ENCODE peak calls at places on chromosomes 12 and 14, in ten cellular contexts. O is HTR-8/SVneo; I is neural progenitor cell; C is AG08395; F is HFF-Myc; L is stimulated activated CD8-positive, alpha-beta memory T cell treated with anti-CD3 and anti-CD28 coated beads, Interleukin-4, amount 100 ng/mL, for 24 hours; K is T follicular helper cell; U is A549; Y is HFFc6; M is activated CD8-positive, alpha-beta memory T cell treated with anti-CD3 and anti-CD28 coated beads for 24 hours. D is an unnamed sample.

GRCh38 chr12:58346032-58346632 is 404.8 kb downstream of the ATP23 start:
- DNase-seq in M (no peak), O (peak), K (no peak), Y (peak), L (no peak), U (peak), I (peak), C (peak), F (no peak), D (peak)

GRCh38 chr12:2794261-2794735 is 472 bp upstream of the FKBP4 start:
- DNase-seq in U (no peak), K (no peak), F (no peak), M (peak), I (no peak), C (peak), O (no peak), L (peak), Y (peak), D (no peak)

GRCh38 chr12:55057466-55057865 is 37.7 kb downstream of the NEUROD4 start:
- DNase-seq in L (no peak), M (no peak), Y (no peak), K (no peak), F (no peak), O (no peak), C (no peak), U (no peak), I (no peak), D (no peak)

GRCh38 chr12:1630081-1630826 is 1.2 kb downstream of the WNT5B start:
- DNase-seq in F (no peak), K (no peak), O (no peak), M (peak), C (peak), L (no peak), Y (no peak), U (peak), I (peak), D (peak)

GRCh38 chr12:125069616-125070015 is 4.4 kb downstream of the AACS start:
- DNase-seq in F (no peak), Y (no peak), C (no peak), M (no peak), L (no peak), K (no peak), U (no peak), I (no peak), O (no peak), D (no peak)

GRCh38 chr14:66228267-66228970 is 257.8 kb upstream of the CCDC196 start:
- DNase-seq in C (no peak), K (no peak), M (no peak), I (no peak), L (no peak), O (no peak), F (peak), Y (no peak), U (no peak), D (no peak)

GRCh38 chr12:28569698-28570411 is 379.6 kb downstream of the CCDC91 start:
- DNase-seq in Y (peak), U (peak), M (no peak), C (peak), K (no peak), F (no peak), I (no peak), O (no peak), L (no peak), D (no peak)

GRCh38 chr12:58268080-58268479 is 326.7 kb downstream of the ATP23 start:
- DNase-seq in C (peak), K (no peak), L (no peak), U (no peak), M (no peak), I (no peak), Y (no peak), F (peak), O (no peak), D (no peak)

GRCh38 chr12:50707396-50707795 is 56.5 kb upstream of the ATF1 start:
- DNase-seq in I (no peak), O (no peak), K (no peak), U (no peak), M (no peak), C (no peak), L (no peak), F (no peak), Y (no peak), D (no peak)

GRCh38 chr12:8912910-8913309 is 1.4 kb upstream of the PHC1 start:
- DNase-seq in Y (no peak), O (no peak), K (no peak), M (no peak), U (peak), F (no peak), I (peak), L (no peak), C (no peak), D (no peak)

GRCh38 chr14:91008759-91009409 is 51.6 kb downstream of the RPS6KA5 start:
- DNase-seq in L (no peak), U (no peak), K (no peak), M (no peak), F (no peak), I (peak), Y (no peak), C (no peak), O (no peak), D (no peak)

GRCh38 chr14:97978336-97978735 is 1181.2 kb downstream of the VRK1 start:
- DNase-seq in I (peak), L (peak), K (peak), Y (peak), C (peak), U (peak), F (no peak), M (peak), O (no peak), D (peak)

GRCh38 chr12:46453428-46453827 is 80.9 kb upstream of the SLC38A2 start:
- DNase-seq in I (no peak), C (no peak), U (no peak), Y (no peak), L (no peak), M (no peak), K (no peak), F (no peak), O (no peak), D (no peak)

GRCh38 chr14:103741876-103742275 is 26.3 kb downstream of the ZFYVE21 start:
- DNase-seq in Y (no peak), U (no peak), C (no peak), I (no peak), K (no peak), O (no peak), M (no peak), L (no peak), F (no peak), D (no peak)

GRCh38 chr14:50542941-50543418 is 10.6 kb upstream of the MAP4K5 start:
- DNase-seq in I (peak), K (peak), M (no peak), C (peak), U (peak), L (peak), O (peak), F (no peak), Y (peak), D (peak)

GRCh38 chr12:53600490-53601295 is 25.5 kb downstream of the ATF7 start:
- DNase-seq in M (no peak), L (no peak), I (no peak), U (no peak), C (no peak), Y (no peak), F (no peak), O (no peak), K (no peak), D (no peak)

GRCh38 chr12:119231774-119232173 is 53.0 kb downstream of the HSPB8 start:
- DNase-seq in U (no peak), L (no peak), I (no peak), F (no peak), K (no peak), O (no peak), C (no peak), Y (no peak), M (no peak), D (no peak)

GRCh38 chr14:102234331-102235264 is 70.4 kb downstream of the MOK start:
- DNase-seq in O (no peak), C (no peak), K (no peak), F (no peak), M (no peak), L (no peak), Y (no peak), I (no peak), U (no peak), D (no peak)

GRCh38 chr14:80264698-80265097 is 53.4 kb upstream of the DIO2 start:
- DNase-seq in Y (no peak), M (no peak), U (no peak), C (no peak), L (no peak), K (no peak), F (no peak), I (no peak), O (no peak), D (no peak)

GRCh38 chr12:51281202-51281924 is 11.1 kb upstream of the SMAGP start:
- DNase-seq in Y (peak), I (no peak), K (no peak), L (no peak), C (peak), O (no peak), F (no peak), M (no peak), U (no peak), D (no peak)

GRCh38 chr12:122726056-122726558 is 4.5 kb downstream of the HCAR1 start:
- DNase-seq in M (no peak), O (peak), K (no peak), I (no peak), C (no peak), Y (no peak), L (no peak), F (no peak), U (no peak), D (no peak)

D was measured in nephron progenitor cell.